ENCODE peak calls at places on chromosomes 16 and 17, in nine cellular contexts. One of them, this sample, is unnamed.

GRCh38 chr16:70391881-70392481 is 45.3 kb downstream of the DDX19A start:
- DNase-seq in GM23338: no peak
- DNase-seq in tibial nerve: peak
- DNase-seq in PC-9: no peak
- DNase-seq in fibroblast of the aortic adventitia: peak
- DNase-seq in AG09319: peak
- DNase-seq in heart right ventricle: peak
- DNase-seq in IMR-90: peak
- DNase-seq in A549: no peak
- DNase-seq in this sample: no peak

GRCh38 chr17:29384901-29385300 is 5.3 kb upstream of the TAOK1 start:
- DNase-seq in PC-9: no peak
- DNase-seq in A549: no peak
- DNase-seq in fibroblast of the aortic adventitia: no peak
- DNase-seq in GM23338: no peak
- DNase-seq in AG09319: no peak
- DNase-seq in IMR-90: no peak
- DNase-seq in heart right ventricle: no peak
- DNase-seq in tibial nerve: no peak
- DNase-seq in this sample: no peak

GRCh38 chr16:1078579-1079021 is 6.1 kb downstream of the SSTR5 start:
- DNase-seq in fibroblast of the aortic adventitia: peak
- DNase-seq in PC-9: peak
- DNase-seq in heart right ventricle: no peak
- DNase-seq in GM23338: no peak
- DNase-seq in AG09319: no peak
- DNase-seq in IMR-90: peak
- DNase-seq in tibial nerve: no peak
- DNase-seq in A549: peak
- DNase-seq in this sample: no peak

GRCh38 chr17:40309031-40309937 is at the start of gene RARA:
- DNase-seq in heart right ventricle: no peak
- DNase-seq in GM23338: peak
- DNase-seq in AG09319: no peak
- DNase-seq in PC-9: peak
- DNase-seq in tibial nerve: no peak
- DNase-seq in A549: peak
- DNase-seq in IMR-90: no peak
- DNase-seq in fibroblast of the aortic adventitia: peak
- DNase-seq in this sample: peak

GRCh38 chr17:32915108-32915700 is 12.7 kb upstream of the TMEM98 start:
- DNase-seq in GM23338: no peak
- DNase-seq in tibial nerve: no peak
- DNase-seq in A549: no peak
- DNase-seq in heart right ventricle: no peak
- DNase-seq in PC-9: no peak
- DNase-seq in fibroblast of the aortic adventitia: no peak
- DNase-seq in IMR-90: no peak
- DNase-seq in AG09319: no peak
- DNase-seq in this sample: no peak

GRCh38 chr16:66127459-66128362 is 238.8 kb upstream of the CDH5 start:
- DNase-seq in PC-9: no peak
- DNase-seq in GM23338: peak
- DNase-seq in fibroblast of the aortic adventitia: no peak
- DNase-seq in IMR-90: no peak
- DNase-seq in heart right ventricle: peak
- DNase-seq in tibial nerve: peak
- DNase-seq in AG09319: no peak
- DNase-seq in A549: no peak
- DNase-seq in this sample: no peak

GRCh38 chr16:30896203-30896889 is at the start of gene CTF1:
- DNase-seq in PC-9: peak
- DNase-seq in heart right ventricle: peak
- DNase-seq in A549: no peak
- DNase-seq in GM23338: peak
- DNase-seq in fibroblast of the aortic adventitia: peak
- DNase-seq in tibial nerve: peak
- DNase-seq in AG09319: peak
- DNase-seq in IMR-90: peak
- DNase-seq in this sample: peak

GRCh38 chr16:56226840-56227525 is 35.7 kb downstream of the GNAO1 start:
- DNase-seq in IMR-90: no peak
- DNase-seq in GM23338: no peak
- DNase-seq in heart right ventricle: no peak
- DNase-seq in tibial nerve: no peak
- DNase-seq in AG09319: no peak
- DNase-seq in fibroblast of the aortic adventitia: no peak
- DNase-seq in A549: no peak
- DNase-seq in PC-9: no peak
- DNase-seq in this sample: no peak

GRCh38 chr17:7883781-7884386 is 4.7 kb upstream of the CHD3 start:
- DNase-seq in PC-9: peak
- DNase-seq in fibroblast of the aortic adventitia: peak
- DNase-seq in AG09319: no peak
- DNase-seq in A549: peak
- DNase-seq in tibial nerve: no peak
- DNase-seq in IMR-90: peak
- DNase-seq in GM23338: no peak
- DNase-seq in heart right ventricle: no peak
- DNase-seq in this sample: peak

GRCh38 chr16:85445779-85446222 is 167.3 kb upstream of the GSE1 start:
- DNase-seq in GM23338: no peak
- DNase-seq in PC-9: no peak
- DNase-seq in AG09319: no peak
- DNase-seq in tibial nerve: no peak
- DNase-seq in IMR-90: peak
- DNase-seq in heart right ventricle: no peak
- DNase-seq in fibroblast of the aortic adventitia: peak
- DNase-seq in A549: no peak
- DNase-seq in this sample: no peak

GRCh38 chr17:42674755-42675347 is 1.9 kb downstream of the PLEKHH3 start:
- DNase-seq in PC-9: no peak
- DNase-seq in GM23338: peak
- DNase-seq in IMR-90: no peak
- DNase-seq in fibroblast of the aortic adventitia: no peak
- DNase-seq in tibial nerve: no peak
- DNase-seq in A549: no peak
- DNase-seq in AG09319: no peak
- DNase-seq in heart right ventricle: peak
- DNase-seq in this sample: no peak

GRCh38 chr17:9994761-9995160 is 89.7 kb upstream of the RCVRN start:
- DNase-seq in GM23338: no peak
- DNase-seq in AG09319: no peak
- DNase-seq in fibroblast of the aortic adventitia: no peak
- DNase-seq in IMR-90: no peak
- DNase-seq in A549: no peak
- DNase-seq in PC-9: no peak
- DNase-seq in tibial nerve: no peak
- DNase-seq in heart right ventricle: no peak
- DNase-seq in this sample: no peak

GRCh38 chr17:82257473-82257872 is 16.0 kb downstream of the CSNK1D start:
- DNase-seq in AG09319: no peak
- DNase-seq in tibial nerve: no peak
- DNase-seq in PC-9: no peak
- DNase-seq in heart right ventricle: no peak
- DNase-seq in A549: no peak
- DNase-seq in IMR-90: no peak
- DNase-seq in GM23338: peak
- DNase-seq in fibroblast of the aortic adventitia: no peak
- DNase-seq in this sample: no peak

GRCh38 chr16:73125860-73126259 is 77.9 kb upstream of the ZFHX3 start:
- DNase-seq in tibial nerve: no peak
- DNase-seq in PC-9: no peak
- DNase-seq in GM23338: no peak
- DNase-seq in AG09319: peak
- DNase-seq in heart right ventricle: no peak
- DNase-seq in IMR-90: peak
- DNase-seq in A549: no peak
- DNase-seq in fibroblast of the aortic adventitia: peak
- DNase-seq in this sample: no peak

GRCh38 chr17:30530346-30531025 is 53.3 kb downstream of the GOSR1 start:
- DNase-seq in GM23338: no peak
- DNase-seq in AG09319: no peak
- DNase-seq in tibial nerve: no peak
- DNase-seq in IMR-90: peak
- DNase-seq in heart right ventricle: no peak
- DNase-seq in fibroblast of the aortic adventitia: peak
- DNase-seq in PC-9: no peak
- DNase-seq in A549: no peak
- DNase-seq in this sample: no peak

GRCh38 chr17:31400481-31400950 is 9.0 kb downstream of the RAB11FIP4 start:
- DNase-seq in fibroblast of the aortic adventitia: no peak
- DNase-seq in IMR-90: no peak
- DNase-seq in GM23338: no peak
- DNase-seq in PC-9: no peak
- DNase-seq in AG09319: no peak
- DNase-seq in heart right ventricle: no peak
- DNase-seq in A549: no peak
- DNase-seq in tibial nerve: no peak
- DNase-seq in this sample: no peak

GRCh38 chr16:69181-69580 is 3.2 kb downstream of the RHBDF1 start:
- DNase-seq in A549: no peak
- DNase-seq in GM23338: no peak
- DNase-seq in IMR-90: no peak
- DNase-seq in PC-9: no peak
- DNase-seq in heart right ventricle: no peak
- DNase-seq in tibial nerve: no peak
- DNase-seq in fibroblast of the aortic adventitia: no peak
- DNase-seq in AG09319: no peak
- DNase-seq in this sample: no peak

GRCh38 chr16:67183-67791 is 5.1 kb downstream of the RHBDF1 start:
- DNase-seq in A549: no peak
- DNase-seq in IMR-90: no peak
- DNase-seq in tibial nerve: no peak
- DNase-seq in fibroblast of the aortic adventitia: no peak
- DNase-seq in AG09319: no peak
- DNase-seq in heart right ventricle: no peak
- DNase-seq in GM23338: no peak
- DNase-seq in PC-9: no peak
- DNase-seq in this sample: no peak

GRCh38 chr16:66309-67182 is 5.9 kb downstream of the RHBDF1 start:
- DNase-seq in AG09319: no peak
- DNase-seq in tibial nerve: no peak
- DNase-seq in PC-9: no peak
- DNase-seq in GM23338: no peak
- DNase-seq in heart right ventricle: no peak
- DNase-seq in fibroblast of the aortic adventitia: no peak
- DNase-seq in IMR-90: no peak
- DNase-seq in A549: no peak
- DNase-seq in this sample: no peak

GRCh38 chr16:65745-66144 is 6.7 kb downstream of the RHBDF1 start:
- DNase-seq in fibroblast of the aortic adventitia: peak
- DNase-seq in A549: peak
- DNase-seq in AG09319: no peak
- DNase-seq in heart right ventricle: peak
- DNase-seq in IMR-90: peak
- DNase-seq in PC-9: peak
- DNase-seq in GM23338: peak
- DNase-seq in tibial nerve: peak
- DNase-seq in this sample: peak

DNA sequence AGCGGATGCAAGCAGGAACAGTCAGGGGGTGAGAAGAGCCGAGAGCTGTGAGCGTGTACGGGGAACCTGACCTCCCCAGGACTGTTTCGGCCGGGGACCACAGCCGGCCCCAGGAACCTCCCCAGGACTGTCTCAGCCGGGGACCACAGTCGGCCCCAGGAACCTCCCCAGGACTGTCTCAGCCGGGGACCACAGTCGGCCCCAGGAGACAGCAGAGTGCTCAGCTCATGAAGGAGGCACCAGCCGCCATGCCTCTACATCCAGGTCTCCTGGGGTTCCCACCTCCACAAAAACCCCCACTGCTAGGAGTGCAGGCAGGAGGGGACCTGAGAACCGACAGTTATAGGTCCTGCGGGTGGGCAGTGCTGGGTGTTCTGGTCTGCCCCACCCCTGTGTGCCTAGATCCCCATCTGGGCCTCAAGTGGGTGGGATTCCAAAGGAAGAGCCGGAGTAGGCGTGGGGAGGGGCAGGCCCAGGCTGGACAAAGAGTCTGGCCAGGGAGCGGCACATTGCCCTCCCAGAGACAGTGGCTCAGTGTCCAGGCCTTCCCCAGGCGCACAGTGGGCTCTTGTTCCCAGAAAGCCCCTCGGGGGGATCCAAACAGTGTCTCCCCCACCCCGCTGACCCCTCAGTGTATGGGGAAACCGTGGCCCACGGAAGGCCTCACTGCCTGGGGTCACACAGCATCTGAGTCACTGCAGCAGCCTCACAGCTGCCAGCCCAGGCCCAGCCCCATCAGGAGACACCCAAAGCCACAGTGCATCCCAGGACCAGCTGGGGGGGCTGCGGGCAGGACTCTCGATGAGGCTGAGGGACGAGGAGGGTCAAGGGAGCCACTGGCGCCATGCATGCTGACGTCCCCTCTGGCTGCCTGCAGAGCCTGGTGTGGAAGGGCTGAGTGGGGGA is 4.3 kb downstream of the RHBDF1 start:
- DNase-seq in PC-9: no peak
- DNase-seq in A549: no peak
- DNase-seq in GM23338: no peak
- DNase-seq in fibroblast of the aortic adventitia: peak
- DNase-seq in IMR-90: peak
- DNase-seq in heart right ventricle: no peak
- DNase-seq in tibial nerve: peak
- DNase-seq in AG09319: no peak
- DNase-seq in this sample: no peak
- TF ChIP-seq CTCF in PC-9: no peak
- TF ChIP-seq CTCF in A549: no peak
- TF ChIP-seq CTCF in GM23338: no peak
- TF ChIP-seq CTCF in fibroblast of the aortic adventitia: no peak
- TF ChIP-seq CTCF in IMR-90: no peak
- TF ChIP-seq CTCF in heart right ventricle: no peak
- TF ChIP-seq CTCF in tibial nerve: no peak
- TF ChIP-seq CTCF in AG09319: no peak
- TF ChIP-seq CTCF in this sample: no peak

GRCh38 chr17:56319531-56319930 is 166.3 kb downstream of the ANKFN1 start:
- DNase-seq in IMR-90: peak
- DNase-seq in heart right ventricle: no peak
- DNase-seq in GM23338: peak
- DNase-seq in fibroblast of the aortic adventitia: peak
- DNase-seq in tibial nerve: no peak
- DNase-seq in A549: peak
- DNase-seq in AG09319: peak
- DNase-seq in PC-9: peak
- DNase-seq in this sample: peak
- TF ChIP-seq CTCF in IMR-90: peak
- TF ChIP-seq CTCF in heart right ventricle: peak
- TF ChIP-seq CTCF in GM23338: peak
- TF ChIP-seq CTCF in fibroblast of the aortic adventitia: peak
- TF ChIP-seq CTCF in tibial nerve: peak
- TF ChIP-seq CTCF in A549: peak
- TF ChIP-seq CTCF in AG09319: peak
- TF ChIP-seq CTCF in PC-9: peak
- TF ChIP-seq CTCF in this sample: peak

GRCh38 chr17:49898547-49899490 is 51.0 kb upstream of the TAC4 start:
- DNase-seq in IMR-90: no peak
- DNase-seq in AG09319: no peak
- DNase-seq in A549: peak
- DNase-seq in PC-9: no peak
- DNase-seq in fibroblast of the aortic adventitia: no peak
- DNase-seq in tibial nerve: no peak
- DNase-seq in GM23338: peak
- DNase-seq in heart right ventricle: no peak
- DNase-seq in this sample: no peak
- TF ChIP-seq CTCF in IMR-90: no peak
- TF ChIP-seq CTCF in AG09319: no peak
- TF ChIP-seq CTCF in A549: peak
- TF ChIP-seq CTCF in PC-9: peak
- TF ChIP-seq CTCF in fibroblast of the aortic adventitia: peak
- TF ChIP-seq CTCF in tibial nerve: no peak
- TF ChIP-seq CTCF in GM23338: peak
- TF ChIP-seq CTCF in heart right ventricle: no peak
- TF ChIP-seq CTCF in this sample: no peak

GRCh38 chr17:11031787-11032186 is 193.9 kb upstream of the PIRT start:
- DNase-seq in PC-9: no peak
- DNase-seq in fibroblast of the aortic adventitia: no peak
- DNase-seq in AG09319: no peak
- DNase-seq in A549: peak
- DNase-seq in tibial nerve: no peak
- DNase-seq in heart right ventricle: no peak
- DNase-seq in GM23338: peak
- DNase-seq in IMR-90: no peak
- DNase-seq in this sample: no peak
- TF ChIP-seq CTCF in PC-9: peak
- TF ChIP-seq CTCF in fibroblast of the aortic adventitia: no peak
- TF ChIP-seq CTCF in AG09319: no peak
- TF ChIP-seq CTCF in A549: no peak
- TF ChIP-seq CTCF in tibial nerve: no peak
- TF ChIP-seq CTCF in heart right ventricle: no peak
- TF ChIP-seq CTCF in GM23338: peak
- TF ChIP-seq CTCF in IMR-90: no peak
- TF ChIP-seq CTCF in this sample: no peak

This sample was measured in GM13977.